ENCODE peak calls at places on chromosomes 11 and 22, in four cellular contexts. D, O, B and J are unnamed samples.

GRCh38 chr11:115527534-115528125 is 23.4 kb upstream of the CADM1 start:
- DNase-seq in D (no peak), O (no peak), B (no peak), J (no peak)

GRCh38 chr22:37193629-37194191 is 5.7 kb upstream of the C1QTNF6 start:
- DNase-seq in D (no peak), O (no peak), B (no peak), J (no peak)

GRCh38 chr11:120773501-120774031 is 250.3 kb upstream of the TBCEL start:
- DNase-seq in D (peak; percentile 66), O (no peak), B (no peak), J (no peak)

GRCh38 chr11:11977206-11977938 is 31.1 kb downstream of the DKK3 start:
- DNase-seq in D (no peak), O (peak; percentile 65), B (peak; percentile 83), J (peak; percentile 84)

GRCh38 chr11:119361961-119362725 is 15.6 kb upstream of the MFRP start:
- DNase-seq in D (no peak), O (no peak), B (no peak), J (no peak)

GRCh38 chr11:76216536-76217326 is 10.4 kb upstream of the WNT11 start:
- DNase-seq in D (no peak), O (no peak), B (no peak), J (no peak)

GRCh38 chr22:36027960-36028645 is 521 bp downstream of the RBFOX2 start:
- DNase-seq in D (no peak), O (no peak), B (no peak), J (no peak)

GRCh38 chr11:76266269-76266668 is 60.0 kb upstream of the WNT11 start:
- DNase-seq in D (no peak), O (no peak), B (peak; percentile 8), J (peak; percentile 46)

GRCh38 chr11:128963744-128964340 is 21.2 kb upstream of the TP53AIP1 start:
- DNase-seq in D (no peak), O (no peak), B (no peak), J (no peak)

GRCh38 chr11:7969756-7970646 is 4.8 kb upstream of the NLRP10 start:
- DNase-seq in D (no peak), O (no peak), B (no peak), J (no peak)

GRCh38 chr11:100512475-100512874 is 174.6 kb upstream of the ARHGAP42 start:
- DNase-seq in D (no peak), O (no peak), B (no peak), J (no peak)

GRCh38 chr11:124758355-124759267 is 3.5 kb downstream of the ESAM start:
- DNase-seq in D (peak; percentile 96), O (peak; percentile 93), B (no peak), J (no peak)

GRCh38 chr11:70811483-70811882 is 413.2 kb downstream of the CTTN start:
- DNase-seq in D (no peak), O (no peak), B (no peak), J (no peak)

GRCh38 chr11:71120346-71120963 is 131.9 kb downstream of the SHANK2 start:
- DNase-seq in D (no peak), O (no peak), B (no peak), J (no peak)

GRCh38 chr11:47392546-47393162 is 14.3 kb upstream of the SPI1 start:
- DNase-seq in D (no peak), O (no peak), B (no peak), J (no peak)

GRCh38 chr22:17217179-17217578 is 2.1 kb downstream of the ADA2 start:
- DNase-seq in D (no peak), O (no peak), B (no peak), J (no peak)
- H3K4me3 ChIP-seq in D (no peak overlapping the region), O (peak overlapping the region; percentile 22), B (no peak overlapping the region), J (no peak overlapping the region)

GRCh38 chr22:16967453-16968217 is 40.4 kb downstream of the GAB4 start:
- DNase-seq in D (peak; percentile 92), O (no peak), B (no peak), J (no peak)
- H3K4me3 ChIP-seq in D (no peak overlapping the region), O (no peak overlapping the region), B (no peak overlapping the region), J (no peak overlapping the region)

GRCh38 chr22:41215409-41215808 is 10.3 kb downstream of the L3MBTL2 start:
- DNase-seq in D (no peak), O (no peak), B (no peak), J (no peak)

GRCh38 chr22:41215926-41216325 is 10.8 kb downstream of the L3MBTL2 start:
- DNase-seq in D (no peak), O (no peak), B (no peak), J (no peak)

GRCh38 chr22:41222846-41223507 is 17.8 kb downstream of the CHADL start:
- DNase-seq in D (no peak), O (no peak), B (no peak), J (no peak)

GRCh38 chr22:41217553-41218157 is 12.5 kb downstream of the L3MBTL2 start:
- DNase-seq in D (peak; percentile 96), O (peak; percentile 82), B (peak; percentile 66), J (peak; percentile 62)

DNA sequence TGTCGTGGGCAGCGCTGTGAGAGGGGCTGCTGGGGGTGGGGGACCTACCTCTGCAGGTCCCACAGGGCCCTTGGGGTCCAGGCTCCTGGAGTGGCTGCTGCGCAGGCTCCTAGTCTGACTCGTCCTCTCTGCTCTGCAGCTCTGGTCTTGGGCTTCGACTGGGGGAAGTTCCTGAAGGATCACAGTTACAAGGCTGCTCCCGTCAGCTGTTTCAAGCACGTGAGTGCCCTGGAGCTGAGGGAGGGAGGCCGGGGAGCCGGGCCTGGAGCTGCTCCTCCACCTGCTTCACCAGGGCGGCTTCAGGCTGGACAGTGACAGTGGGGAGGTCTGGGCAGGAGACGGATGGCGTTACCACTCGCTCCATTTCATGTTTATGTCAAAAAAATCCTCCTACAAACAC is 11.9 kb downstream of the L3MBTL2 start:
- DNase-seq in D (no peak), O (no peak), B (peak; percentile 26), J (no peak)
- H3K4me3 ChIP-seq in D (peak overlapping the region; percentile 33), O (peak overlapping the region; percentile 23), B (peak overlapping the region; percentile 11), J (no peak overlapping the region)

DNA sequence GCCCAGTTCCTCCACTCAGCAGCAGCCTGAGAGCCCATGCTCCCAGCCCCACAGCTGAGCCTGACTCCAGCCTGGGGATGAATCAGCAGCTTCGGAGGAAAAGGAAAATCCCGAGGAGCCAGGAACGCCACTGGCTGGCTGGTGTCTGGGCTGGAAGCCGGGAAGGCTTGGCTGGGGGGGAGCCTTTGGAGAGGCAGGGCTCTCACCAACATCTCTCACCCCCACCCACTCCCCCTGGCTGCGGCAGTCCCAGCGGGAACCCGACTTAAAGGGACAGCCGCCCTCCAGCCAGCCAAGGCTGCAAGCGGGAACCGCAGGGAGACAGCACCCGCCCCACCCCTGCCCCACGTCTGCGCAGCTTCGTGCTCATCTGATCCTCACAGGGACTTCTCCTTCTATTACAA is 28.4 kb downstream of the KIAA0930 start:
- DNase-seq in D (no peak), O (peak; percentile 81), B (peak; percentile 70), J (peak; percentile 79)
- H3K4me3 ChIP-seq in D (peak overlapping the region; percentile 48), O (peak overlapping the region; percentile 35), B (peak overlapping the region; percentile 54), J (peak overlapping the region; percentile 36)

GRCh38 chr11:133157180-133157579 is 375.1 kb downstream of the OPCML start:
- DNase-seq in D (no peak), O (no peak), B (no peak), J (no peak)
- H3K4me3 ChIP-seq in D (no peak overlapping the region), O (no peak overlapping the region), B (no peak overlapping the region), J (no peak overlapping the region)

GRCh38 chr11:134126197-134126822 is 57.4 kb downstream of the JAM3 start:
- DNase-seq in D (peak; percentile 84), O (no peak), B (peak; percentile 82), J (peak; percentile 79)

GRCh38 chr11:134120143-134120850 is 51.4 kb downstream of the JAM3 start:
- DNase-seq in D (peak; percentile 88), O (no peak), B (peak; percentile 91), J (peak; percentile 73)

GRCh38 chr11:134125507-134125906 is 56.6 kb downstream of the JAM3 start:
- DNase-seq in D (no peak), O (no peak), B (no peak), J (no peak)

GRCh38 chr11:134120921-134121526 is 52.2 kb downstream of the JAM3 start:
- DNase-seq in D (no peak), O (no peak), B (no peak), J (no peak)

GRCh38 chr11:134124660-134125451 is 56.0 kb downstream of the JAM3 start:
- DNase-seq in D (no peak), O (peak; percentile 70), B (no peak), J (no peak)
- H3K4me3 ChIP-seq in D (peak overlapping the region; percentile 59), O (peak overlapping the region; percentile 39), B (peak overlapping the region; percentile 58), J (peak overlapping the region; percentile 37)

DNA sequence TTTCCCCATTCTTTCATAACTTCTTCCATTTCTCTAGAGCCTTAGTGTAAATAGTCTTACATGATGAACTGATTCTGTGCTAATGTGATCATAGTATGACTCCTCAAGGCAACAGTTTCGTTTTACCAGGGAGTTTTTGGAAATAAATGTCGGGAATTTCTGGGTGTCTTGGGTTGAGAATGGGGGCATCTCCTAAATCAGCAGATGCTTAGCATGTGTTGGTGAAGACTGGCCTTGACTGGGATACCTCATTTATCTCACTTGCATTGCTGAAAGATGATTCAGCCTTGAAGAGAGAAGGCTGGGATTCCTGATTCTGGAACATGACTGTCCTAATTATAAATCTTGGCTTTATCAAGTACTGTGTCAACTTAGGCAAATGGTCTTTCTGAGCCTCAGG is 115.7 kb upstream of the C11orf87 start:
- DNase-seq in D (no peak), O (no peak), B (no peak), J (no peak)
- H3K4me3 ChIP-seq in D (no peak overlapping the region), O (no peak overlapping the region), B (no peak overlapping the region), J (no peak overlapping the region)

DNA sequence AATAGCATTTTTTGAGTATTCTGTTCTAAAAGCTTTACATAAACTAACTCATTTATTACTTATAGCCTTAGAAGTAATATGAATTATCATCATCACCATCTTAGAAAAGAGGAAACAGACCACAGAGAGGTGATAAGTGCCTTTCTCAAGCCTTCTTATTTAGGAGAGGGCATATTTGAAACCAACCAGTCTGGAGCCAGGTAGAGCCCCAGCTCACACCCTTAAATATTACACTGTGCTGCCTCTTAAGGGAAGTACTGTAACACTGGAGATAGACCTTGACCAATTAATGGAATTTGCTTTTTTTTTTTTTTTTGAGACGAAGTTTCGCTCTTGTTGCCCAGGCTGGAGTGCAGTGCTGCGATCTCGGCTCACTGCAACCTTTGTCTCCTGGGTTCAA is 2.3 kb downstream of the BCO2 start:
- DNase-seq in D (no peak), O (no peak), B (no peak), J (no peak)
- H3K4me3 ChIP-seq in D (no peak overlapping the region), O (no peak overlapping the region), B (no peak overlapping the region), J (no peak overlapping the region)